ENCODE peak calls at places on chromosomes 13 and 19, in ten cellular contexts. G is sigmoid colon, W is spleen, H is ovary, Q is stomach, E is HCT116, O is IMR-90, R is suprapubic skin, J is testis, P is transverse colon. M is an unnamed sample.

GRCh38 chr19:41302624-41303351 is 7.2 kb upstream of the CCDC97 start:
- DNase-seq in G (peak; percentile 67), W (peak; percentile 92), H (no peak), Q (no peak), E (no peak), O (no peak), R (no peak), J (no peak), P (peak; percentile 66), M (no peak)

GRCh38 chr19:40443131-40443929 is 805 bp downstream of the SERTAD3 start:
- DNase-seq in G (peak; percentile 100), W (peak; percentile 99), H (peak; percentile 100), Q (peak; percentile 100), E (peak; percentile 98), O (peak; percentile 100), R (peak; percentile 100), J (peak; percentile 100), P (peak; percentile 100), M (peak; percentile 100)

GRCh38 chr13:30033681-30034447 is 183.4 kb upstream of the UBL3 start:
- DNase-seq in G (no peak), W (no peak), H (no peak), Q (no peak), E (no peak), O (peak; percentile 97), R (no peak), J (no peak), P (no peak), M (no peak)

GRCh38 chr13:67932991-67933390 is 702.9 kb upstream of the PCDH9 start:
- DNase-seq in G (no peak), W (no peak), H (no peak), Q (no peak), E (no peak), O (no peak), R (no peak), J (no peak), P (no peak), M (no peak)

GRCh38 chr13:70964124-70964523 is 855.9 kb upstream of the KLHL1 start:
- DNase-seq in G (no peak), W (no peak), H (no peak), Q (no peak), E (no peak), O (no peak), R (no peak), J (no peak), P (no peak), M (no peak)

GRCh38 chr13:51739403-51740112 is 64.4 kb downstream of the DHRS12 start:
- DNase-seq in G (peak; percentile 83), W (no peak), H (peak; percentile 55), Q (no peak), E (no peak), O (no peak), R (no peak), J (peak; percentile 63), P (no peak), M (peak; percentile 67)

GRCh38 chr19:22882797-22883196 is 50.7 kb downstream of the ZNF723 start:
- DNase-seq in G (no peak), W (no peak), H (no peak), Q (no peak), E (peak; percentile 3), O (peak; percentile 13), R (no peak), J (no peak), P (no peak), M (no peak)

GRCh38 chr13:111227405-111227804 is 93.0 kb upstream of the TEX29 start:
- DNase-seq in G (no peak), W (no peak), H (no peak), Q (no peak), E (no peak), O (peak; percentile 52), R (no peak), J (no peak), P (no peak), M (no peak)

GRCh38 chr13:100596516-100596915 is 7.9 kb upstream of the GGACT start:
- DNase-seq in G (no peak), W (no peak), H (no peak), Q (no peak), E (no peak), O (no peak), R (no peak), J (no peak), P (no peak), M (no peak)

GRCh38 chr13:75170321-75170720 is 311.6 kb downstream of the TBC1D4 start:
- DNase-seq in G (no peak), W (no peak), H (no peak), Q (no peak), E (no peak), O (no peak), R (no peak), J (no peak), P (no peak), M (no peak)

GRCh38 chr13:46184277-46184699 is 2.3 kb upstream of the LCP1 start:
- DNase-seq in G (no peak), W (peak; percentile 90), H (no peak), Q (peak; percentile 38), E (peak; percentile 28), O (no peak), R (no peak), J (peak; percentile 49), P (peak; percentile 52), M (no peak)

GRCh38 chr13:98349731-98350305 is 172.7 kb upstream of the RNF113B start:
- DNase-seq in G (no peak), W (no peak), H (no peak), Q (peak; percentile 44), E (no peak), O (no peak), R (no peak), J (peak; percentile 52), P (peak; percentile 14), M (no peak)

GRCh38 chr13:45872574-45872973 is 21.0 kb upstream of the SIAH3 start:
- DNase-seq in G (no peak), W (no peak), H (no peak), Q (no peak), E (no peak), O (no peak), R (no peak), J (no peak), P (no peak), M (no peak)

GRCh38 chr13:50526771-50527567 is 316.5 kb downstream of the DLEU7 start:
- DNase-seq in G (peak; percentile 66), W (no peak), H (no peak), Q (no peak), E (no peak), O (no peak), R (no peak), J (no peak), P (peak; percentile 13), M (no peak)

GRCh38 chr13:108033800-108034707 is 181.3 kb downstream of the LIG4 start:
- DNase-seq in G (no peak), W (no peak), H (no peak), Q (no peak), E (no peak), O (no peak), R (no peak), J (no peak), P (no peak), M (no peak)

GRCh38 chr13:26604784-26605183 is 47.3 kb downstream of the WASF3 start:
- DNase-seq in G (peak; percentile 88), W (no peak), H (peak; percentile 66), Q (no peak), E (no peak), O (no peak), R (peak; percentile 87), J (peak; percentile 80), P (peak; percentile 15), M (peak; percentile 68)

DNA sequence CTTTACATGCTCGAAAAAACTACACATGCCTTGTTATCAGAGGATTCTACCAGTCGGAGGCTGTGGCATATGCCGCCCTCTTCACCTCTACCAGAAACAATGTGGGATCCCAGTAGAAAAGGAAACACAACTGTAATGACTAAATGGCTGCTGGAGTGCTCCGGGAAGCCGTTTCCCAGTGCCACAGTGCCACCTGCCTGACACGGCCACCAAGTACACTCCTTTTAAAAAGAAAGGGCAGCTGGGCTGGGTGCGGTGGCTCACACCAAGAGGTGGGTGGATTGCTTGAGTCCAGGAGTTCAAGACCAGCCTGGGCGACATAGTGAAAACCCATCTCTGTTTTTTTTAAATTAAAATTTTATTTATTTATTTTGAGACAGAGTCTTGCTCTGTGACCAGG is 67.3 kb downstream of the TRPM4 start:
- DNase-seq in G (no peak), W (no peak), H (no peak), Q (peak; percentile 71), E (peak; percentile 61), O (peak; percentile 57), R (no peak), J (peak; percentile 58), P (peak; percentile 77), M (no peak)
- TF ChIP-seq CTCF in G (no peak), W (peak; percentile 37), H (no peak), Q (no peak), E (peak; percentile 61), O (peak; percentile 60), R (no peak), J (no peak), P (peak; percentile 26), M (no peak)

GRCh38 chr13:79409828-79410227 is 3.8 kb upstream of the RBM26 start:
- DNase-seq in G (no peak), W (no peak), H (no peak), Q (no peak), E (no peak), O (no peak), R (no peak), J (no peak), P (no peak), M (no peak)
- H3K27ac ChIP-seq in G (no peak overlapping the region), W (no peak overlapping the region), H (no peak overlapping the region), Q (no peak overlapping the region), E (no peak overlapping the region), O (no peak overlapping the region), R (no peak overlapping the region), J (no peak overlapping the region), P (peak overlapping the region; percentile 72), M (no peak overlapping the region)

GRCh38 chr19:13797870-13798269 is 2.6 kb downstream of the ZSWIM4 start:
- DNase-seq in G (no peak), W (no peak), H (no peak), Q (peak; percentile 65), E (no peak), O (peak; percentile 71), R (no peak), J (no peak), P (no peak), M (peak; percentile 52)
- TF ChIP-seq POLR2A in G (no peak), W (no peak), H (no peak), Q (no peak), E (no peak), O (no peak), R (no peak), J (no peak), P (no peak), M (no peak)

GRCh38 chr19:15195381-15195964 is 5.3 kb downstream of the NOTCH3 start:
- DNase-seq in G (no peak), W (no peak), H (peak; percentile 56), Q (peak; percentile 56), E (no peak), O (peak; percentile 61), R (no peak), J (no peak), P (peak; percentile 29), M (peak; percentile 53)
- TF ChIP-seq CTCF in G (no peak), W (no peak), H (no peak), Q (no peak), E (no peak), O (peak; percentile 42), R (no peak), J (no peak), P (no peak), M (no peak)

M was measured in uterus.